ENCODE peak calls at places on chromosomes 12 and 14, in five cellular contexts. X is K562, G is fibroblast of lung, Q is hepatocyte, C is GM23338. V is an unnamed sample.

GRCh38 chr14:19851365-19851764 is 23.6 kb upstream of the OR4K2 start:
- DNase-seq in X (no peak), G (no peak), C (no peak), Q (no peak), V (no peak)

GRCh38 chr12:104360988-104361707 is 57.6 kb downstream of the EID3 start:
- DNase-seq in X (peak; percentile 24), Q (peak; percentile 46), G (peak; percentile 68), C (no peak), V (no peak)

GRCh38 chr12:52907092-52907810 is 2.4 kb upstream of the KRT8 start:
- DNase-seq in G (peak; percentile 63), C (no peak), X (peak; percentile 71), Q (peak; percentile 84), V (no peak)

GRCh38 chr12:6735448-6736191 is 11.8 kb downstream of the COPS7A start:
- DNase-seq in G (peak; percentile 58), Q (peak; percentile 75), X (peak; percentile 51), C (peak; percentile 66), V (peak; percentile 74)

GRCh38 chr14:31138301-31138700 is 69.3 kb downstream of the HECTD1 start:
- DNase-seq in G (no peak), C (no peak), Q (no peak), X (no peak), V (no peak)

GRCh38 chr12:64066052-64066451 is 156.0 kb downstream of the KICS2 start:
- DNase-seq in X (no peak), G (peak; percentile 25), C (no peak), Q (no peak), V (no peak)

GRCh38 chr12:80565276-80565675 is 121.2 kb downstream of the PTPRQ start:
- DNase-seq in G (peak; percentile 44), X (no peak), Q (peak; percentile 15), C (no peak), V (no peak)

GRCh38 chr14:94671870-94672444 is 59.8 kb downstream of the SERPINA3 start:
- DNase-seq in Q (no peak), G (no peak), C (no peak), X (no peak), V (peak; percentile 44)

GRCh38 chr14:77208266-77208978 is 26.8 kb downstream of the TMEM63C start:
- DNase-seq in G (peak; percentile 50), X (peak; percentile 59), C (peak; percentile 87), Q (peak; percentile 87), V (peak; percentile 92)

GRCh38 chr14:77763316-77763715 is 2.4 kb upstream of the SNW1 start:
- DNase-seq in G (no peak), Q (no peak), C (peak; percentile 65), X (no peak), V (peak; percentile 33)

GRCh38 chr12:57591567-57592325 is 754 bp downstream of the PIP4K2C start:
- DNase-seq in G (peak; percentile 31), Q (peak; percentile 65), C (peak; percentile 32), X (peak; percentile 48), V (peak; percentile 54)

GRCh38 chr14:103923863-103924262 is 4.4 kb upstream of the TDRD9 start:
- DNase-seq in C (no peak), Q (no peak), X (no peak), G (no peak), V (no peak)

GRCh38 chr14:52111583-52111982 is 42.7 kb upstream of the NID2 start:
- DNase-seq in G (peak; percentile 68), C (no peak), X (no peak), Q (no peak), V (no peak)

GRCh38 chr14:52067873-52068740 is 752 bp downstream of the NID2 start:
- DNase-seq in G (peak; percentile 54), C (peak; percentile 66), X (no peak), Q (peak; percentile 42), V (peak; percentile 65)

GRCh38 chr14:90903101-90903500 is 86.9 kb upstream of the TTC7B start:
- DNase-seq in X (peak; percentile 44), Q (peak; percentile 74), G (peak; percentile 36), C (peak; percentile 78), V (peak; percentile 78)

GRCh38 chr14:89957791-89958190 is 2.1 kb downstream of the TDP1 start:
- DNase-seq in Q (no peak), C (no peak), G (peak; percentile 45), X (no peak), V (no peak)

GRCh38 chr14:72049462-72049861 is 117.2 kb downstream of the RGS6 start:
- DNase-seq in C (no peak), G (peak; percentile 0), Q (no peak), X (no peak), V (no peak)

GRCh38 chr12:104750061-104750460 is 208.0 kb downstream of the SLC41A2 start:
- DNase-seq in G (peak; percentile 83), C (no peak), X (no peak), Q (no peak), V (no peak)

GRCh38 chr12:105626653-105627052 is 296.2 kb downstream of the C12orf75 start:
- DNase-seq in X (no peak), Q (no peak), C (no peak), G (no peak), V (no peak)

GRCh38 chr12:102702447-102703114 is 214.5 kb downstream of the PAH start:
- DNase-seq in Q (peak; percentile 57), X (peak; percentile 70), C (peak; percentile 66), G (peak; percentile 50), V (peak; percentile 37)

GRCh38 chr14:92493024-92493423 is 20.6 kb upstream of the RIN3 start:
- DNase-seq in C (no peak), Q (no peak), G (no peak), X (no peak), V (no peak)

GRCh38 chr14:35362911-35363374 is 41.6 kb downstream of the NFKBIA start:
- DNase-seq in Q (no peak), C (no peak), X (no peak), G (peak; percentile 82), V (no peak)

GRCh38 chr14:75794615-75795038 is 133.6 kb downstream of the TTLL5 start:
- DNase-seq in Q (peak; percentile 45), C (peak; percentile 24), X (no peak), G (peak; percentile 68), V (no peak)

GRCh38 chr14:90785474-90785873 is 30.8 kb downstream of the TTC7B start:
- DNase-seq in Q (no peak), X (no peak), C (peak; percentile 72), G (peak; percentile 27), V (no peak)

DNA sequence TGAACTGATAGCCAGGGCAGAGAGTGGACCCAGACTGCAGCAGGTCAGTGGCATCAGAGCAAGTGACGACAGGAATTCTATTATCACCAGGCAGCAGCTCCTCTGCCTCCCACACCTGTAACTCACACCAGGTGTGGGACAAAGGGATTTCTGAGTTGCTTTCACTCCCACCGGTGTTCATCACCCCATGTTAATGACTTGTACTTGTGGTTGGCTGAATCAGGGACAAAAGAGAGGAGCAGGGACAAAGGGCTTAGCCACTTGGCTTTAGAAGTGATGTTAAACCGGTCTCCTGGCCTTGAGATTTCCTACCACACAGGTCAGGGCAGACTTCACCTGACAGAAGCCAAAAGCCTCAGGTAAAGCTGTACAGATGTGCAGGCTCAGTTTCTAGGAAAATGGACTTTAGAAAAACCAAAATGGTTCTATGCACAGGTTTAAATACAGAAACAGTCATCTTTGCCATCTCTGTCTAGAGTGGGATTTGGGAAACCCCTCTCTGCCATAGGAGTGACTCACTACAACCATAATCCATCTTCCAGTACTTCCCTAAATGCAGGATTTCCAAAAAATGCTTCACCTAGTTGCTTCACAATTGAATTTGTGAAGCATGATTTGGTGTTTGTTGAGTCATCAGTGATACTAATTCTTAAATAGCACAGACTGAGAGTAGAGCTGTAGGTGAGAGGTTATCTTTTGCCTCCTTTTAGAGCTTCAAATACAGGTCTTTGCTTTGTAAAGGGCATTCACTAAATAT is 158.5 kb downstream of the PRKCH start:
- DNase-seq in X (no peak), Q (no peak), C (no peak), G (peak; percentile 77), V (no peak)
- H3K27ac ChIP-seq in X (no peak overlapping the region), Q (no peak overlapping the region), C (no peak overlapping the region), G (no peak overlapping the region), V (no peak overlapping the region)

GRCh38 chr14:32940066-32940651 is 1.5 kb downstream of the NPAS3 start:
- DNase-seq in Q (no peak), G (peak; percentile 69), X (no peak), C (peak; percentile 14), V (peak; percentile 16)
- TF ChIP-seq EZH2 in Q (peak; percentile 78), G (no peak), X (no peak), C (peak; percentile 54), V (no peak)

GRCh38 chr12:120078868-120079267 is 37.7 kb downstream of the RAB35 start:
- DNase-seq in G (no peak), C (no peak), X (no peak), Q (no peak), V (no peak)
- H3K27ac ChIP-seq in G (no peak overlapping the region), C (no peak overlapping the region), X (no peak overlapping the region), Q (peak overlapping the region; percentile 17), V (no peak overlapping the region)

DNA sequence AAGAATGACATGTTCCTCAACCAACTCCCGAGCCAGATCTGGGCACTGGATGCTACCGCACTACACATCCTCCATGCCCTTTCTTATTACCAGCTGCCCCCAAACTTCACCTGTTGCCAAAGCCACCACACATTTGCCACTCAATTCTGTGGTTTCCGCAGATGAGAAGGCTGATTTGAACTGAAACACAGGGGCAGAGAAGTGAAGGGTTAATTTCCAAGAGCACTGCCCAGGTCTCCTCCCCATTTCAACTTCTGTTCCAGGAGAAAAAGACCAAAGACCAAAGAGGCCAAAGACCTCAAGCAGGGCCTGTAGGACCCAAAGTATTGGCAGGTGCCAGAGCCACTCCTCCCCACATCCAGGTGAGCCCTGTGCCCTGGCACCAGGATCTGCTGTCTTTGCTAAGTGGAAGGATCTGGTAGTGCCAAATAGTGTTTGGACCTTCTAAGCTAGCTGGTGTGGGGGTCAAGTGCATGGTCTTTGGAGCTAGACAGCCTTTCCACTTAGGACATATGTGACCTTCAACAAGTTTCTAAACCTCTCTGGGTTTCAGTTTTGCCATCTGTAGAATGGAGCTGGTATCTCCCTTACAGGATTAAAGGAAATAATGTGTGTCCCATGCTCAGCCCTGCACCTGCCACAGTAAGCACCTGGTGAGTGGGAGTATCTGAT is 8.0 kb downstream of the DHRS1 start:
- DNase-seq in C (no peak), G (no peak), Q (no peak), X (no peak), V (no peak)
- TF ChIP-seq EZH2 in C (no peak), G (no peak), Q (no peak), X (no peak), V (no peak)

GRCh38 chr12:46364777-46365580 is 7.6 kb downstream of the SLC38A2 start:
- DNase-seq in C (no peak), G (peak; percentile 87), X (no peak), Q (peak; percentile 42), V (no peak)
- H3K27ac ChIP-seq in C (peak overlapping the region; percentile 50), G (peak overlapping the region; percentile 34), X (no peak overlapping the region), Q (peak overlapping the region; percentile 52), V (peak overlapping the region; percentile 16)

GRCh38 chr14:100822007-100822406 is 3.9 kb upstream of the MEG3 start:
- DNase-seq in C (no peak), Q (no peak), X (no peak), G (no peak), V (no peak)

GRCh38 chr14:100824156-100824555 is 1.8 kb upstream of the MEG3 start:
- DNase-seq in Q (no peak), C (peak; percentile 57), X (no peak), G (peak; percentile 67), V (peak; percentile 11)

GRCh38 chr14:100824946-100825690 is 800 bp upstream of the MEG3 start:
- DNase-seq in X (no peak), G (peak; percentile 11), Q (no peak), C (no peak), V (no peak)

GRCh38 chr14:100822921-100823320 is 3.0 kb upstream of the MEG3 start:
- DNase-seq in G (peak; percentile 21), C (no peak), Q (peak; percentile 68), X (no peak), V (no peak)

GRCh38 chr14:100823488-100823887 is 2.4 kb upstream of the MEG3 start:
- DNase-seq in Q (peak; percentile 52), G (no peak), X (no peak), C (no peak), V (no peak)
- TF ChIP-seq EZH2 in Q (no peak), G (no peak), X (no peak), C (no peak), V (no peak)